ENCODE peak calls at places on chromosomes 4 and X, in seven cellular contexts. One of them, this sample, is unnamed.

GRCh38 chr4:37453361-37454262 is 209.1 kb downstream of the NWD2 start:
- DNase-seq in A549: peak; percentile 33
- DNase-seq in heart right ventricle: peak; percentile 10
- DNase-seq in uterus: peak; percentile 45
- DNase-seq in left ventricle myocardium inferior: peak; percentile 42
- DNase-seq in psoas muscle: peak; percentile 60
- DNase-seq in stomach: peak; percentile 84
- DNase-seq in this sample: peak; percentile 36

GRCh38 chrX:24282381-24283121 is 31.3 kb downstream of the SUPT20HL2 start:
- DNase-seq in A549: no peak
- DNase-seq in heart right ventricle: no peak
- DNase-seq in uterus: peak; percentile 58
- DNase-seq in left ventricle myocardium inferior: no peak
- DNase-seq in psoas muscle: no peak
- DNase-seq in stomach: no peak
- DNase-seq in this sample: no peak

GRCh38 chr4:94452476-94453300 is 946 bp downstream of the PDLIM5 start:
- DNase-seq in A549: peak; percentile 17
- DNase-seq in heart right ventricle: peak; percentile 90
- DNase-seq in uterus: peak; percentile 91
- DNase-seq in left ventricle myocardium inferior: peak; percentile 88
- DNase-seq in psoas muscle: peak; percentile 93
- DNase-seq in stomach: peak; percentile 83
- DNase-seq in this sample: peak; percentile 87

GRCh38 chr4:182752158-182752910 is 164.9 kb downstream of the DCTD start:
- DNase-seq in A549: no peak
- DNase-seq in heart right ventricle: no peak
- DNase-seq in uterus: no peak
- DNase-seq in left ventricle myocardium inferior: no peak
- DNase-seq in psoas muscle: no peak
- DNase-seq in stomach: no peak
- DNase-seq in this sample: no peak

GRCh38 chrX:39307488-39307887 is 506.2 kb downstream of the MID1IP1 start:
- DNase-seq in A549: no peak
- DNase-seq in heart right ventricle: no peak
- DNase-seq in uterus: no peak
- DNase-seq in left ventricle myocardium inferior: no peak
- DNase-seq in psoas muscle: no peak
- DNase-seq in stomach: no peak
- DNase-seq in this sample: no peak

GRCh38 chr4:8010618-8011017 is 71.0 kb upstream of the AFAP1 start:
- DNase-seq in A549: no peak
- DNase-seq in heart right ventricle: peak; percentile 21
- DNase-seq in uterus: no peak
- DNase-seq in left ventricle myocardium inferior: no peak
- DNase-seq in psoas muscle: peak; percentile 65
- DNase-seq in stomach: peak; percentile 52
- DNase-seq in this sample: peak; percentile 97

GRCh38 chrX:73963682-73964081 is 340.3 kb upstream of the ZCCHC13 start:
- DNase-seq in A549: no peak
- DNase-seq in heart right ventricle: peak; percentile 55
- DNase-seq in uterus: no peak
- DNase-seq in left ventricle myocardium inferior: peak; percentile 29
- DNase-seq in psoas muscle: peak; percentile 84
- DNase-seq in stomach: no peak
- DNase-seq in this sample: peak; percentile 13

GRCh38 chr4:41432889-41433288 is 105.1 kb upstream of the LIMCH1 start:
- DNase-seq in A549: no peak
- DNase-seq in heart right ventricle: no peak
- DNase-seq in uterus: no peak
- DNase-seq in left ventricle myocardium inferior: no peak
- DNase-seq in psoas muscle: no peak
- DNase-seq in stomach: no peak
- DNase-seq in this sample: no peak

GRCh38 chr4:83751336-83751949 is 215.5 kb downstream of the GPAT3 start:
- DNase-seq in A549: no peak
- DNase-seq in heart right ventricle: no peak
- DNase-seq in uterus: no peak
- DNase-seq in left ventricle myocardium inferior: no peak
- DNase-seq in psoas muscle: no peak
- DNase-seq in stomach: no peak
- DNase-seq in this sample: no peak

GRCh38 chrX:69538321-69538876 is 34.3 kb downstream of the NALF2 start:
- DNase-seq in A549: peak; percentile 70
- DNase-seq in heart right ventricle: peak; percentile 70
- DNase-seq in uterus: peak; percentile 61
- DNase-seq in left ventricle myocardium inferior: peak; percentile 69
- DNase-seq in psoas muscle: peak; percentile 90
- DNase-seq in stomach: peak; percentile 79
- DNase-seq in this sample: peak; percentile 83

GRCh38 chr4:121733942-121734341 is 31.0 kb downstream of the SMIM43 start:
- DNase-seq in A549: no peak
- DNase-seq in heart right ventricle: no peak
- DNase-seq in uterus: no peak
- DNase-seq in left ventricle myocardium inferior: no peak
- DNase-seq in psoas muscle: no peak
- DNase-seq in stomach: no peak
- DNase-seq in this sample: no peak

GRCh38 chr4:82376109-82376508 is 2.3 kb upstream of the HNRNPD start:
- DNase-seq in A549: no peak
- DNase-seq in heart right ventricle: no peak
- DNase-seq in uterus: no peak
- DNase-seq in left ventricle myocardium inferior: no peak
- DNase-seq in psoas muscle: no peak
- DNase-seq in stomach: no peak
- DNase-seq in this sample: no peak

GRCh38 chr4:88191404-88191803 is 33.0 kb upstream of the ABCG2 start:
- DNase-seq in A549: no peak
- DNase-seq in heart right ventricle: no peak
- DNase-seq in uterus: no peak
- DNase-seq in left ventricle myocardium inferior: no peak
- DNase-seq in psoas muscle: no peak
- DNase-seq in stomach: no peak
- DNase-seq in this sample: no peak

GRCh38 chr4:85544751-85545150 is 69.8 kb downstream of the ARHGAP24 start:
- DNase-seq in A549: no peak
- DNase-seq in heart right ventricle: no peak
- DNase-seq in uterus: no peak
- DNase-seq in left ventricle myocardium inferior: no peak
- DNase-seq in psoas muscle: no peak
- DNase-seq in stomach: no peak
- DNase-seq in this sample: no peak

GRCh38 chr4:52963976-52964375 is 101.9 kb downstream of the RASL11B start:
- DNase-seq in A549: no peak
- DNase-seq in heart right ventricle: no peak
- DNase-seq in uterus: no peak
- DNase-seq in left ventricle myocardium inferior: no peak
- DNase-seq in psoas muscle: no peak
- DNase-seq in stomach: no peak
- DNase-seq in this sample: no peak

GRCh38 chr4:185730387-185730786 is 81.6 kb downstream of the SORBS2 start:
- DNase-seq in A549: no peak
- DNase-seq in heart right ventricle: no peak
- DNase-seq in uterus: no peak
- DNase-seq in left ventricle myocardium inferior: no peak
- DNase-seq in psoas muscle: no peak
- DNase-seq in stomach: no peak
- DNase-seq in this sample: peak; percentile 89

GRCh38 chr4:169907705-169908104 is 118.5 kb downstream of the MFAP3L start:
- DNase-seq in A549: no peak
- DNase-seq in heart right ventricle: no peak
- DNase-seq in uterus: no peak
- DNase-seq in left ventricle myocardium inferior: no peak
- DNase-seq in psoas muscle: no peak
- DNase-seq in stomach: no peak
- DNase-seq in this sample: no peak

GRCh38 chr4:169906104-169906503 is 120.1 kb downstream of the MFAP3L start:
- DNase-seq in A549: no peak
- DNase-seq in heart right ventricle: no peak
- DNase-seq in uterus: no peak
- DNase-seq in left ventricle myocardium inferior: no peak
- DNase-seq in psoas muscle: no peak
- DNase-seq in stomach: no peak
- DNase-seq in this sample: no peak

GRCh38 chr4:169909479-169909878 is 116.7 kb downstream of the MFAP3L start:
- DNase-seq in A549: no peak
- DNase-seq in heart right ventricle: no peak
- DNase-seq in uterus: no peak
- DNase-seq in left ventricle myocardium inferior: no peak
- DNase-seq in psoas muscle: no peak
- DNase-seq in stomach: no peak
- DNase-seq in this sample: no peak

GRCh38 chr4:169909897-169910296 is 116.3 kb downstream of the MFAP3L start:
- DNase-seq in A549: no peak
- DNase-seq in heart right ventricle: no peak
- DNase-seq in uterus: no peak
- DNase-seq in left ventricle myocardium inferior: no peak
- DNase-seq in psoas muscle: no peak
- DNase-seq in stomach: no peak
- DNase-seq in this sample: no peak

GRCh38 chr4:169906821-169907220 is 119.4 kb downstream of the MFAP3L start:
- DNase-seq in A549: no peak
- DNase-seq in heart right ventricle: no peak
- DNase-seq in uterus: no peak
- DNase-seq in left ventricle myocardium inferior: no peak
- DNase-seq in psoas muscle: no peak
- DNase-seq in stomach: no peak
- DNase-seq in this sample: no peak
- H3K27ac ChIP-seq in A549: no peak overlapping the region
- H3K27ac ChIP-seq in heart right ventricle: no peak overlapping the region
- H3K27ac ChIP-seq in uterus: no peak overlapping the region
- H3K27ac ChIP-seq in left ventricle myocardium inferior: no peak overlapping the region
- H3K27ac ChIP-seq in psoas muscle: no peak overlapping the region
- H3K27ac ChIP-seq in stomach: no peak overlapping the region
- H3K27ac ChIP-seq in this sample: no peak overlapping the region

DNA sequence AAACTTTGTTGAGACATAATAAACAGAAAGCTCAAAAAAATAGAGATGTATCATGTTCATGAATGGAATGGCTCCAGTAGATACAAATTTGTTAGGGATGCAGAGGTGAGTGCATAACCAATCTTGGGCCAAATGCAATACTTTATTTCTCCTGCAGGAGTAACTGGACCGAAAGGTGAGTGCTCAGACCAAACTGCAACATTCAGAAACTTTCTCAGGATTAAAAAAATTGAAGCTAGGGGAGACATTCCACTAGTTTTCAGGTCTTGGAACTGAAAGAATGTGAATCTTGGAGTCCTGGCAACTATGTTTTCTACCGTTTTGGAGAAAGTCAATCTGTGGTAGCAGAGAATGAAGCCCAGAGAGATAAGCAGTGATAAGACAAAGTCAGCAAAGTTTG is 21.2 kb upstream of the LCORL start:
- DNase-seq in A549: no peak
- DNase-seq in heart right ventricle: no peak
- DNase-seq in uterus: no peak
- DNase-seq in left ventricle myocardium inferior: no peak
- DNase-seq in psoas muscle: no peak
- DNase-seq in stomach: no peak
- DNase-seq in this sample: no peak
- TF ChIP-seq CTCF in A549: no peak
- TF ChIP-seq CTCF in heart right ventricle: no peak
- TF ChIP-seq CTCF in uterus: no peak
- TF ChIP-seq CTCF in left ventricle myocardium inferior: no peak
- TF ChIP-seq CTCF in psoas muscle: no peak
- TF ChIP-seq CTCF in stomach: no peak
- TF ChIP-seq CTCF in this sample: no peak

DNA sequence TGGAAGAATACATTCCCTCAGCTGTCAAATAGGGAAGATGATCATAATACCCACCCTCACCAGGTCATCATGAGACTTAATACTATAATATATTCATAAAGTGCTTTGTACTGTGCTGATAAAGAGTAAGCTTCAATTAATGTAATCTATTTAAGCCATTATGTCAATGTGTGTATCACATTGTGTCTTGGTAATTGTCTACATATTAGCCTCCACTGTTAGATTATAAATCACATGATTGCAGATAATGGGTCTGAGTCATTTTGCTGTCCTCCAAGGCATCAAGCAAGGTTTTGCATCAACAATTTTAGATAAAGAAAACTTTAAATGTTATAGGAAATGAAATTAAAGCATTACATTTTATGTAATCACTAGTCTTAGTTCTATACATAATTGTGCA is 45.2 kb upstream of the CEP135 start:
- DNase-seq in A549: no peak
- DNase-seq in heart right ventricle: no peak
- DNase-seq in uterus: no peak
- DNase-seq in left ventricle myocardium inferior: no peak
- DNase-seq in psoas muscle: no peak
- DNase-seq in stomach: no peak
- DNase-seq in this sample: no peak
- H3K4me3 ChIP-seq in A549: no peak overlapping the region
- H3K4me3 ChIP-seq in heart right ventricle: no peak overlapping the region
- H3K4me3 ChIP-seq in uterus: no peak overlapping the region
- H3K4me3 ChIP-seq in left ventricle myocardium inferior: no peak overlapping the region
- H3K4me3 ChIP-seq in psoas muscle: no peak overlapping the region
- H3K4me3 ChIP-seq in stomach: no peak overlapping the region
- H3K4me3 ChIP-seq in this sample: no peak overlapping the region

GRCh38 chrX:153981771-153982533 is 9.4 kb downstream of the TMEM187 start:
- DNase-seq in A549: no peak
- DNase-seq in heart right ventricle: no peak
- DNase-seq in uterus: peak; percentile 69
- DNase-seq in left ventricle myocardium inferior: peak; percentile 48
- DNase-seq in psoas muscle: peak; percentile 81
- DNase-seq in stomach: no peak
- DNase-seq in this sample: no peak
- H3K27ac ChIP-seq in A549: no peak overlapping the region
- H3K27ac ChIP-seq in heart right ventricle: no peak overlapping the region
- H3K27ac ChIP-seq in uterus: peak overlapping the region; percentile 61
- H3K27ac ChIP-seq in left ventricle myocardium inferior: no peak overlapping the region
- H3K27ac ChIP-seq in psoas muscle: no peak overlapping the region
- H3K27ac ChIP-seq in stomach: no peak overlapping the region
- H3K27ac ChIP-seq in this sample: peak overlapping the region; percentile 79

DNA sequence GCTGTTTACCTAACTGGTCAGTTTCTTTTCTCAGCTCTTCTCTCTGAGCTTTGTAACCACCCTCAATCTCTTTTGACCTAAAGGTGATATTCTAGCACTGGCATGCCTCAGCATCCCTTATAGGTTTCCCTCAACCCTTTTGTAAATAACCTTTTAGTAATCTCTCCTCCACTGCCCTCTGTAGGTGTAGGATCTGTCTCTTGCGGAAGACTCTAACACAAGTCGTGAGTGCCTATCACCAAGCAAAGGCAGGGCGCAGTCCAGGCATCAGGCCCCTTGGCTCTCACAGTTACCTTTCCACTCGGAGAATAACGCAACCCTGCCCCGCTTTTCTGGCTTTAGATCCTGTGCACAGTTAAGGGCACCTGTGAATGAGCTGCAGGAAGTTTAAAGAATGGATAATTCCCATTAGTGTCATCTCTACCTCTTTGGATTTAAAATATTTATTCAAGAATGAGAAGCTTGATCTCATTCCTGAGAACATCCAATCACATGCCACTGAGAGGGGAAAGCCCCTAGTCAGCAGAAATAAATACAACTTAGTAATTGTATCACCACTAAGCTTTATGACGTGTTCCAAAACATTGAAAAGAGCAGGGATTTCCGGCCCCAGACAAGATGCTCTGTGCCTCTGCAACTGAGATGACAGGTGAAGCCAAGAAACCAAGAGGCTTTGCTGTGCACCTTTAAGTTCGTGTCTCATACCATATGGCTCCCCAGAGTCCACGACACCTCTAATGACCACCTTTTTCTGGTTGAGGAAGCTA is 58.8 kb downstream of the SPINK2 start:
- DNase-seq in A549: no peak
- DNase-seq in heart right ventricle: no peak
- DNase-seq in uterus: no peak
- DNase-seq in left ventricle myocardium inferior: no peak
- DNase-seq in psoas muscle: no peak
- DNase-seq in stomach: no peak
- DNase-seq in this sample: no peak
- TF ChIP-seq CTCF in A549: no peak
- TF ChIP-seq CTCF in heart right ventricle: no peak
- TF ChIP-seq CTCF in uterus: no peak
- TF ChIP-seq CTCF in left ventricle myocardium inferior: no peak
- TF ChIP-seq CTCF in psoas muscle: no peak
- TF ChIP-seq CTCF in stomach: no peak
- TF ChIP-seq CTCF in this sample: no peak